ENCODE peak calls at places on chromosomes 6 and 20, in six cellular contexts. S is left ventricle myocardium inferior; J is cardiac muscle cell; Z is testis; Q is heart left ventricle; A is CD8-positive, alpha-beta T cell. W is an unnamed sample. For H3K4me1, the result is how much of the 10 kb centered on the place peaks cover.

GRCh38 chr6:90062051-90062450 is 167.8 kb downstream of the GJA10 start:
- DNase-seq in S (no peak), J (no peak), Z (no peak), Q (no peak), A (no peak), W (no peak)

GRCh38 chr6:167105060-167105459 is 17.8 kb upstream of the CCR6 start:
- DNase-seq in S (no peak), J (no peak), Z (no peak), Q (no peak), A (no peak), W (no peak)

GRCh38 chr20:37936451-37936850 is 33.5 kb downstream of the VSTM2L start:
- DNase-seq in S (no peak), J (no peak), Z (no peak), Q (no peak), A (no peak), W (no peak)

GRCh38 chr20:61253264-61253639 is 1.2 kb downstream of the CDH4 start:
- DNase-seq in S (no peak), J (peak), Z (no peak), Q (no peak), A (no peak), W (no peak)

GRCh38 chr6:170442596-170442995 is 110.5 kb downstream of the PSMB1 start:
- DNase-seq in S (no peak), J (no peak), Z (no peak), Q (no peak), A (no peak), W (no peak)

GRCh38 chr6:43993881-43994523 is 133.2 kb downstream of the MRPL14 start:
- DNase-seq in S (no peak), J (no peak), Z (no peak), Q (no peak), A (no peak), W (no peak)

GRCh38 chr20:208937-209566 is 18.0 kb upstream of the DEFB129 start:
- DNase-seq in S (no peak), J (peak), Z (no peak), Q (no peak), A (no peak), W (peak)

GRCh38 chr20:362271-363254 is 15.7 kb downstream of the NRSN2 start:
- DNase-seq in S (peak), J (no peak), Z (peak), Q (peak), A (no peak), W (peak)

GRCh38 chr6:92708270-92708669 is 711.1 kb downstream of the EPHA7 start:
- DNase-seq in S (no peak), J (no peak), Z (no peak), Q (no peak), A (no peak), W (no peak)

GRCh38 chr6:10578718-10579117 is 57.6 kb downstream of the GCNT2 start:
- DNase-seq in S (no peak), J (no peak), Z (no peak), Q (no peak), A (no peak), W (no peak)

GRCh38 chr6:24495516-24495847 is 713 bp downstream of the ALDH5A1 start:
- DNase-seq in S (peak), J (peak), Z (peak), Q (peak), A (peak), W (peak)
- H3K4me3 ChIP-seq in S (peak), J (peak), Z (peak), Q (peak), A (peak), W (peak)

DNA sequence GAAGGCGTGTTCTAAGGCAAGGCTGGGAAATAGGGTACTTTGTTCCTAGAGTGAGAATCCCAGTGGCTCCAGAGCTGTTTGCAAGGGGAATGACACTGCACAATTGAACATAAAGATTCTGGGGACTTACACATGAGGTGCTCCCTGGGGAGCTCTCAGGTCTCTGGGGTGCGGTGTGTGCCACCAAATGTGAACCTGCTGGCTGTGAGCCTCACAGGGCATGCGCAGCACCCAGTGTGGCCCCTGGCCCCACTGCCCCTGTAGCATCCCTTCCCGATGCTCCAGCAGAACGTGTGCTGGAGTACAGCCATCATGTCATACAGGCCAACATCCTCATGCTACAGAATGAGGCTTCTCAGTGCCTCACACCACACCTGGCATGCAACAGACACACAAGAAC is 68.2 kb downstream of the TOX2 start:
- DNase-seq in S (no peak), J (no peak), Z (no peak), Q (no peak), A (no peak), W (no peak)
- H3K4me1 ChIP-seq in S (under half), J (under half), Z (under half), Q (under half), A (under half), W (half or more)

GRCh38 chr6:3823671-3824070 is 25.5 kb upstream of the FAM50B start:
- DNase-seq in S (no peak), J (no peak), Z (no peak), Q (no peak), A (no peak), W (no peak)

GRCh38 chr6:3822747-3823445 is 26.3 kb upstream of the FAM50B start:
- DNase-seq in S (no peak), J (no peak), Z (peak), Q (no peak), A (no peak), W (peak)

GRCh38 chr6:3829285-3829684 is 19.9 kb upstream of the FAM50B start:
- DNase-seq in S (no peak), J (no peak), Z (no peak), Q (no peak), A (no peak), W (no peak)

GRCh38 chr6:3825331-3825831 is 23.8 kb upstream of the FAM50B start:
- DNase-seq in S (peak), J (no peak), Z (peak), Q (peak), A (no peak), W (peak)

GRCh38 chr6:3825851-3826581 is 23.2 kb upstream of the FAM50B start:
- DNase-seq in S (peak), J (no peak), Z (peak), Q (peak), A (no peak), W (peak)
- H3K4me3 ChIP-seq in S (peak), J (no peak), Z (no peak), Q (peak), A (no peak), W (peak)

GRCh38 chr20:43942213-43942590 is 27.6 kb downstream of the TOX2 start:
- DNase-seq in S (no peak), J (no peak), Z (no peak), Q (no peak), A (no peak), W (no peak)
- H3K4me1 ChIP-seq in S (under half), J (under half), Z (under half), Q (under half), A (under half), W (under half)

GRCh38 chr6:87407896-87408720 is at the start of gene CFAP206:
- DNase-seq in S (peak), J (peak), Z (peak), Q (peak), A (peak), W (peak)

GRCh38 chr6:87407531-87407895 is 259 bp upstream of the CFAP206 start:
- DNase-seq in S (no peak), J (no peak), Z (peak), Q (no peak), A (no peak), W (no peak)

GRCh38 chr6:87408721-87409155 is 966 bp downstream of the CFAP206 start:
- DNase-seq in S (no peak), J (no peak), Z (no peak), Q (no peak), A (no peak), W (no peak)
- H3K4me3 ChIP-seq in S (peak), J (peak), Z (peak), Q (peak), A (peak), W (peak)

DNA sequence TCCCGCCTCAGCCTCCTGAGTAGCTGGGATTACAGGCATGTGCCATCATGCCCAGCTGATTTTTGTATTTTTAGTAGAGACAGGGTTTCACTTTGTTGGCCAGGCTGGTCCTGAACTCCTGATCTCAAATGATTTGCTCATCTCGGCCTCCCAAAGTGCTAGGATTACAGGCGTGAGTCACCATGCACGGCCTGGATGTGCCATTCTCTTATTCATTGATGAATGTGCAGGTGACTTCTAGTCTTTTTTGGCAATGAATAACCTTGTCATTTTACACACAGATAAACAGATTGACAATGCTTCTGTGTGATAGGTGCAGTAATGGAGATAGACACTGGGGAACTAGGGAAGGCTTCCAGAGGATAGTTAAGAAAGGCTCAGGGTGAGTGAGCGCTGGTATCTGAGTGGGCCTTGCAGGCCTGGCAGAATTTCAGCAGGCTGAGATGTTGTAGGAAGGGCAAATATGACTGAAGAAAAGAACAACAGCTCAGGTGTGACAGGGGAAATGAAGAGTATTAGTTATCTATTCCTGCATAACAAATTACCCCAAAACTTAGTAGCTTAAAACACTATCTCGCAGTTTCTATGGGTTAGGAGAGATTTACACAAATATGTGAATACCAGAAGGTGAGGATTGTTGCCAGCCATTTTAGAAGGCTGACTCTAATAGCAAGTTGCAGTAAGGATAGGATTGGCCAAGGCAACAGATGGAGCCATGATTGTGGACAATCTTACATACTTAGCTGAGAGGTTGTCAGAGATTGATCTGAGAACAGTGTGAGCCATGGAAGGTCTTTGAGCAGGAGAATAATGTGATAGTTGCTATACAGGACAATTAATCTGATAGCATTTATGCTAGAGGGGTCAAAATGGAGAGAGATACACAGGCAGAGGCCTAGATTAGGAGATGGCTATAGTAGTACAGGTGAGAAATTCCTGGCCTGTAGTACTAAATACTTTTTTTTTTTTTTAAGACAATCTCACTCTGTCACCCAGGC is 23.5 kb downstream of the PPARD start:
- DNase-seq in S (no peak), J (no peak), Z (no peak), Q (no peak), A (no peak), W (no peak)
- H3K4me1 ChIP-seq in S (half or more), J (under half), Z (under half), Q (under half), A (under half), W (under half)

GRCh38 chr6:3162067-3162497 is 4.7 kb upstream of the TUBB2A start:
- DNase-seq in S (no peak), J (no peak), Z (no peak), Q (no peak), A (no peak), W (no peak)
- H3K4me3 ChIP-seq in S (peak), J (peak), Z (peak), Q (peak), A (peak), W (no peak)

GRCh38 chr20:50242178-50242514 is 51.5 kb downstream of the CEBPB start:
- DNase-seq in S (no peak), J (no peak), Z (no peak), Q (no peak), A (no peak), W (no peak)

GRCh38 chr20:50243610-50244351 is 53.2 kb downstream of the CEBPB start:
- DNase-seq in S (no peak), J (no peak), Z (no peak), Q (no peak), A (no peak), W (no peak)

GRCh38 chr20:50244352-50245149 is 53.9 kb downstream of the CEBPB start:
- DNase-seq in S (no peak), J (no peak), Z (no peak), Q (peak), A (no peak), W (no peak)

GRCh38 chr20:50242548-50242862 is 51.9 kb downstream of the CEBPB start:
- DNase-seq in S (no peak), J (no peak), Z (no peak), Q (no peak), A (no peak), W (no peak)

GRCh38 chr20:50242863-50243609 is 52.4 kb downstream of the CEBPB start:
- DNase-seq in S (no peak), J (no peak), Z (peak), Q (no peak), A (no peak), W (peak)
- H3K4me1 ChIP-seq in S (under half), J (under half), Z (under half), Q (under half), A (under half), W (under half)

DNA sequence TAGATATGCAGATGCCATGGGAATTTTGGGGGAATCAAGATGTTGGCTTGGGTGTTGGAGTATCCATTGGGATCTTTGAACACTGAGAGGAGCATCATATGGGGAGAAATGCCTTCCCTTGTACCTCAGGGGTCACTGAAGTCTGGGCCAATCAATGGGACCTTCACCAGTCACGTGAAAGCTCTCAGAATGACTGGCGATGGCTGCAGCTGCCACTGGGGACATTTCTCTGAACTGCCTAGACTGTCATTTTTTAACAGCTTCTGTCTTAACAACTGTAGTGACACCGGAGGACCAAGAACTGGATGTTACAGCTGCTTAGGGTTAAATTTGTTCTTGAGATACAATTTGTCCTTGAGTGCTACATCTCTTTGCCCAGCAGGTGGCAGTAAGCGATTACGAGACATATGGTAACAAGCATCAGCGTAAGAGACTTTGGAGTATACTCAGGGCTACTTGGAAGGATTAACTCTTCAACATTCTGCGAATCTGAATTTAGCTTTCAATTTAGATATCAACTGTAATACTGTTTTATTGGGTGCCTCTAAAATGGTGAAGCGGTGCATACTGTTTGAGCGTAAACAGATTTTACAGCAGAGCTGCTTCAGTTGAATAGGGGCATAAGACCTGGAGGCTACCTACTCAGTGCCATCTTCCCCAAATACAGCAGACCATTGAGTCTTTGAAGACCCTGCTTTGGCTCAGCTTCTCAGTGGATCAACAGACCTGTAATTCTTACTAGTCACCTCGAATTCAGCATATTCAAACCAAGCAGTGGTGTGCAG is 36.0 kb downstream of the CCN2 start:
- DNase-seq in S (peak), J (peak), Z (peak), Q (peak), A (peak), W (peak)
- H3K4me3 ChIP-seq in S (no peak), J (no peak), Z (no peak), Q (no peak), A (no peak), W (peak)

GRCh38 chr20:10578607-10579006 is 95.2 kb downstream of the JAG1 start:
- DNase-seq in S (no peak), J (no peak), Z (no peak), Q (no peak), A (no peak), W (peak)

GRCh38 chr20:10581823-10582222 is 92.0 kb downstream of the JAG1 start:
- DNase-seq in S (no peak), J (no peak), Z (no peak), Q (no peak), A (no peak), W (peak)

GRCh38 chr20:10579942-10580341 is 93.9 kb downstream of the JAG1 start:
- DNase-seq in S (no peak), J (no peak), Z (no peak), Q (no peak), A (no peak), W (no peak)

GRCh38 chr20:10577648-10578047 is 96.2 kb downstream of the JAG1 start:
- DNase-seq in S (no peak), J (no peak), Z (no peak), Q (no peak), A (no peak), W (no peak)

GRCh38 chr20:10580700-10581099 is 93.1 kb downstream of the JAG1 start:
- DNase-seq in S (no peak), J (no peak), Z (no peak), Q (no peak), A (no peak), W (no peak)
- H3K4me1 ChIP-seq in S (under half), J (under half), Z (under half), Q (under half), A (under half), W (half or more)